ENCODE peak calls at places on chromosomes 12 and 14, in four cellular contexts. F is A549, W is HepG2, P is K562. S is an unnamed sample.

GRCh38 chr14:105123981-105124836 is 44.4 kb downstream of the JAG2 start:
- DNase-seq in F (no peak), W (no peak), P (peak; percentile 2), S (no peak)

GRCh38 chr12:18250313-18250916 is 10.9 kb upstream of the PIK3C2G start:
- DNase-seq in F (peak; percentile 18), W (peak; percentile 59), P (no peak), S (no peak)

GRCh38 chr12:67006612-67007011 is 262.5 kb upstream of the CAND1 start:
- DNase-seq in F (no peak), W (no peak), P (no peak), S (no peak)

GRCh38 chr14:74573421-74574091 is 38.5 kb downstream of the LTBP2 start:
- DNase-seq in F (no peak), W (no peak), P (no peak), S (peak; percentile 67)

GRCh38 chr12:92341333-92341691 is 195.7 kb upstream of the BTG1 start:
- DNase-seq in F (no peak), W (peak; percentile 9), P (no peak), S (no peak)

GRCh38 chr14:23447634-23448353 is 12.3 kb upstream of the MYH7 start:
- DNase-seq in F (no peak), W (peak; percentile 50), P (no peak), S (no peak)

GRCh38 chr12:123934829-123935228 is 37.8 kb downstream of the CCDC92 start:
- DNase-seq in F (no peak), W (no peak), P (no peak), S (no peak)

GRCh38 chr14:25231006-25231405 is 181.1 kb upstream of the STXBP6 start:
- DNase-seq in F (no peak), W (no peak), P (no peak), S (no peak)

GRCh38 chr14:24630872-24631477 is 3.0 kb downstream of the GZMB start:
- DNase-seq in F (no peak), W (peak; percentile 46), P (no peak), S (no peak)

GRCh38 chr12:47882796-47883546 is 21.8 kb downstream of the VDR start:
- DNase-seq in F (no peak), W (no peak), P (no peak), S (no peak)

GRCh38 chr12:103635419-103635818 is 48.3 kb downstream of the STAB2 start:
- DNase-seq in F (no peak), W (no peak), P (no peak), S (no peak)

GRCh38 chr12:106585862-106586534 is 3.2 kb downstream of the RFX4 start:
- DNase-seq in F (no peak), W (no peak), P (no peak), S (peak; percentile 75)

GRCh38 chr14:37625597-37626595 is 30.5 kb downstream of the TTC6 start:
- DNase-seq in F (no peak), W (peak; percentile 74), P (no peak), S (no peak)

GRCh38 chr12:14716848-14717444 is 20.5 kb upstream of the GUCY2C start:
- DNase-seq in F (peak; percentile 22), W (peak; percentile 52), P (peak; percentile 27), S (peak; percentile 62)

GRCh38 chr14:61876362-61877049 is 114.3 kb downstream of the SNAPC1 start:
- DNase-seq in F (no peak), W (no peak), P (no peak), S (no peak)

GRCh38 chr14:67166450-67166853 is 22.8 kb upstream of the GARIN2 start:
- DNase-seq in F (no peak), W (no peak), P (no peak), S (peak; percentile 28)

GRCh38 chr12:101696477-101697196 is 803 bp upstream of the CHPT1 start:
- DNase-seq in F (peak; percentile 6), W (peak; percentile 88), P (peak; percentile 75), S (no peak)

GRCh38 chr12:85798122-85798521 is 38.1 kb downstream of the RASSF9 start:
- DNase-seq in F (no peak), W (no peak), P (no peak), S (no peak)

GRCh38 chr14:31568671-31569070 is 7.5 kb downstream of the NUBPL start:
- DNase-seq in F (no peak), W (no peak), P (no peak), S (no peak)

GRCh38 chr12:52041695-52042123 is 9.5 kb upstream of the NR4A1 start:
- DNase-seq in F (no peak), W (no peak), P (peak; percentile 58), S (peak; percentile 42)
- TF ChIP-seq NR3C1 in F (no peak), W (no peak), P (no peak), S (no peak)

GRCh38 chr12:59649203-59649602 is 53.4 kb downstream of the SLC16A7 start:
- DNase-seq in F (no peak), W (peak; percentile 63), P (no peak), S (no peak)
- TF ChIP-seq NR3C1 in F (no peak), W (no peak), P (no peak), S (no peak)

GRCh38 chr12:126545411-126545810 is 1480.2 kb downstream of the AACS start:
- DNase-seq in F (no peak), W (no peak), P (no peak), S (no peak)
- TF ChIP-seq NR3C1 in F (no peak), W (no peak), P (no peak), S (no peak)

GRCh38 chr12:120997448-120997847 is 18.8 kb downstream of the C12orf43 start:
- DNase-seq in F (no peak), W (no peak), P (no peak), S (no peak)

GRCh38 chr12:120994589-120995337 is 16.4 kb downstream of the HNF1A start:
- DNase-seq in F (no peak), W (no peak), P (no peak), S (no peak)

GRCh38 chr12:120994059-120994458 is 15.7 kb downstream of the HNF1A start:
- DNase-seq in F (no peak), W (no peak), P (no peak), S (no peak)

GRCh38 chr12:120998435-120998834 is 17.9 kb downstream of the C12orf43 start:
- DNase-seq in F (no peak), W (no peak), P (no peak), S (no peak)

GRCh38 chr12:120996133-120996746 is 17.9 kb downstream of the HNF1A start:
- DNase-seq in F (no peak), W (no peak), P (no peak), S (no peak)
- TF ChIP-seq NR3C1 in F (no peak), W (no peak), P (no peak), S (no peak)

DNA sequence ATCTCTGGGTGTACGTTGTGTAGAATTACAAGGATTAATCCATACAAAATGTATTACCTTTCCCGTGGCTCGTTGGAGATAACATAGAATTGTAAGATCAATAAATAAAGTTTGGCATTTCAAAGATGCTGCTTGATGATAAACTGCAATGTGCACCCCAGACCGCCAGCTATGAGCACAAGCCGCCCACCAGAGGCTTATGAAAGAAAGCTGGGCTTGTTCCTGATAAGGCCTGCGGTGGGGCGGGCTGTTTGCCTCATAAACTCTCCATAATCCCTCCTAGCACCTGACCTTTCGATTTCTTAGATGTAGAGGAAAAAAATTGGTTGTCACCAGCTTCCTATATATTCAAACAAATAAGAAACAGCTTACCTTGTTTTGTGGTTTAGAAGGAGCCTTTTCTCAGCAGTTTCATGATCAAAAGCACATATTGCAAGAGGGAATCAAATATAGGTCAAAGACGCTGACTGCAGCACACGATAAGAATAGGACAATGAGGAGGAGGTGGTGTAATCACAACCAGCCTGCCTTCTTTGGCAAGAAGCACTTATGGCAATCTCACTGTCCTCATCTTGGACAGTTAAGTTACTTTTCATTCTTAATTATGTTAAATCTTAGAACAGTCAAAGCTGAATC is 293.6 kb downstream of the RMST start:
- DNase-seq in F (no peak), W (no peak), P (no peak), S (no peak)
- TF ChIP-seq NR3C1 in F (no peak), W (no peak), P (no peak), S (no peak)

GRCh38 chr14:50830044-50830931 is 674 bp downstream of the NIN start:
- DNase-seq in F (peak; percentile 9), W (peak; percentile 22), P (peak; percentile 60), S (peak; percentile 73)
- TF ChIP-seq NR3C1 in F (no peak), W (no peak), P (no peak), S (no peak)

GRCh38 chr12:68119250-68119649 is 40.3 kb downstream of the IFNG start:
- DNase-seq in F (no peak), W (no peak), P (no peak), S (no peak)
- TF ChIP-seq NR3C1 in F (no peak), W (no peak), P (no peak), S (no peak)